ENCODE peak calls at places on chromosome 20, in five cellular contexts. A is IMR-90, J is adrenal gland, D is upper lobe of right lung, L is PC-3. P is an unnamed sample.

GRCh38 chr20:63567382-63568169 is 6.5 kb downstream of the HELZ2 start:
- DNase-seq in D (peak), L (no peak), J (no peak), A (no peak), P (no peak)

GRCh38 chr20:57004416-57004815 is 262.0 kb downstream of the BMP7 start:
- DNase-seq in J (no peak), A (no peak), D (no peak), L (no peak), P (no peak)

GRCh38 chr20:6241591-6241990 is 118.8 kb upstream of the FERMT1 start:
- DNase-seq in A (no peak), L (no peak), D (no peak), J (no peak), P (no peak)

GRCh38 chr20:52154575-52154974 is 37.0 kb downstream of the ZFP64 start:
- DNase-seq in D (no peak), J (no peak), L (no peak), A (no peak), P (no peak)

GRCh38 chr20:24638546-24639166 is 169.2 kb downstream of the SYNDIG1 start:
- DNase-seq in L (no peak), A (peak), D (no peak), J (no peak), P (no peak)

GRCh38 chr20:1330075-1330830 is 1.3 kb upstream of the SDCBP2 start:
- DNase-seq in L (peak), D (no peak), A (no peak), J (peak), P (no peak)

GRCh38 chr20:58963060-58963584 is 17.9 kb upstream of the NELFCD start:
- DNase-seq in A (no peak), L (no peak), J (no peak), D (no peak), P (no peak)

GRCh38 chr20:9040874-9041524 is 27.9 kb upstream of the PLCB4 start:
- DNase-seq in J (no peak), D (no peak), L (no peak), A (peak), P (no peak)

GRCh38 chr20:24702501-24703283 is 233.3 kb downstream of the SYNDIG1 start:
- DNase-seq in L (no peak), D (peak), J (no peak), A (no peak), P (no peak)

DNA sequence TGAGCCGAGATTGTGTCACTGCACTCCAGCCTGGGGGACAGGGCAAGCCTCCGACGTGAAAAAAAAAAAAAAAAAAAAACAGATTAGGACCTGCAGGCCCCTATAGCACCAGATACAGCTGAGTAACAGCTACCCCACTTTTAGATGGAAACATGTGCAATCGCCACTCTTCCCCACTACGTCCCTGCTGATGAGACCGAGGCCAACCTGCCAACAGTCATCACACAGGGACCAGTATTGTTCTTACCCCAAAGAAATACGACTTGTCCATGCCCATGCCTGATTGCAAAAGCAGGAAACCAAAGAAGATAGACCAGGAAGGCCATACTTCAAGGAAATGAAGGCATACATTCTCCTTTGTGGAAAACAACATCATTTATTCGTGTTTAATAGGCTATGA is 45.8 kb downstream of the ZMYND8 start:
- DNase-seq in A (no peak), L (no peak), D (no peak), J (no peak), P (no peak)
- H3K27ac ChIP-seq in A (no peak), L (no peak), D (peak), J (peak), P (no peak)

DNA sequence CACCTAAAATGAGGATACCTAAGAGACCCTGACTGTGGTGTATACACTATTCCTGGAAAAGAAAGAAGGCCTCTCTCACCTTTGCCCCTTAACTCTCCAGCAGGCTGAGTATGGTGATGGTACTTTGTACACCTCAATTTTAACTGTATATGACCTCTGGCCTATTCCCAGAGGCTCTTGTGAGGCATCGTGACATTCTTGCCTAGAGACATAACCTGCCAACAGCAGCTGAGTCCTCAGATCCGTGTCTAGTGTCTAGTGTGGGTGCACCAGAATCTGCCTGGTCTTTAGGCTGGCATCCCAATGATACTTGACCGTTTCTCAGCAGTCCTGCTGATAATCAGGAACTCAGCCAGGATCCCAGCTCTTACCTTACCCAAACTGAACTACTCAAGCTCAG is 20.0 kb downstream of the TP53INP2 start:
- DNase-seq in D (no peak), J (no peak), A (no peak), L (no peak), P (no peak)
- H3K27ac ChIP-seq in D (no peak), J (no peak), A (no peak), L (no peak), P (no peak)

DNA sequence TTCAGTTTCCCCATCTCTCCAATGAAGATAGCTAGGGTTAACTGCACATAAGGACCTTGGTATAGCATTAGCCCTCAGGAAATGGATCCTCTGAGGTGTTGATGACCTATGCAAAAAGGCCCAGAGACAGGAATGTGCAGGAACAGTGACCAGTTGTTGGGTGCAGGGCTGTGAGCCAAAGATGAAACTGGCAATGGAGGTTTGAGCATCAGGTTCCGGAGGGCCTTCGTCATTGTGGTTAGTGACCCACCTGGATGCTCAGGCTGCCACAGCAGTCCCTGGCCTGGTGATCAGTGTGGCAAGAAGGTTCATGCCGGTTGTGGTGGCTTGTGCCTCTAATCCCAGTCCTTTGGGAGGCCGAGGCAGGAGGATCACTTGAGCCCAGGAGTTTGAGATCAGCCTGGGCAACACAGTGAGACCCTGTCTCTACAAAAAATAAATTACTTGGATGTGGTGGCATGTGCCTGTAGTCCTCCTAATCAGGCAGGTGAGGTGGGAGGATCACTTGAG is 43.7 kb downstream of the TM9SF4 start:
- DNase-seq in A (no peak), J (no peak), L (no peak), D (peak), P (no peak)
- H3K27ac ChIP-seq in A (no peak), J (no peak), L (no peak), D (no peak), P (no peak)

GRCh38 chr20:46954490-46955038 is 59.9 kb downstream of the EYA2 start:
- DNase-seq in L (peak), A (peak), J (no peak), D (no peak), P (peak)

GRCh38 chr20:46951840-46952497 is 57.3 kb downstream of the EYA2 start:
- DNase-seq in L (peak), J (no peak), D (no peak), A (peak), P (peak)

GRCh38 chr20:46953596-46953995 is 59.0 kb downstream of the EYA2 start:
- DNase-seq in D (no peak), J (no peak), L (no peak), A (no peak), P (no peak)

GRCh38 chr20:46959081-46959692 is 64.5 kb downstream of the EYA2 start:
- DNase-seq in L (peak), J (no peak), D (no peak), A (peak), P (peak)

DNA sequence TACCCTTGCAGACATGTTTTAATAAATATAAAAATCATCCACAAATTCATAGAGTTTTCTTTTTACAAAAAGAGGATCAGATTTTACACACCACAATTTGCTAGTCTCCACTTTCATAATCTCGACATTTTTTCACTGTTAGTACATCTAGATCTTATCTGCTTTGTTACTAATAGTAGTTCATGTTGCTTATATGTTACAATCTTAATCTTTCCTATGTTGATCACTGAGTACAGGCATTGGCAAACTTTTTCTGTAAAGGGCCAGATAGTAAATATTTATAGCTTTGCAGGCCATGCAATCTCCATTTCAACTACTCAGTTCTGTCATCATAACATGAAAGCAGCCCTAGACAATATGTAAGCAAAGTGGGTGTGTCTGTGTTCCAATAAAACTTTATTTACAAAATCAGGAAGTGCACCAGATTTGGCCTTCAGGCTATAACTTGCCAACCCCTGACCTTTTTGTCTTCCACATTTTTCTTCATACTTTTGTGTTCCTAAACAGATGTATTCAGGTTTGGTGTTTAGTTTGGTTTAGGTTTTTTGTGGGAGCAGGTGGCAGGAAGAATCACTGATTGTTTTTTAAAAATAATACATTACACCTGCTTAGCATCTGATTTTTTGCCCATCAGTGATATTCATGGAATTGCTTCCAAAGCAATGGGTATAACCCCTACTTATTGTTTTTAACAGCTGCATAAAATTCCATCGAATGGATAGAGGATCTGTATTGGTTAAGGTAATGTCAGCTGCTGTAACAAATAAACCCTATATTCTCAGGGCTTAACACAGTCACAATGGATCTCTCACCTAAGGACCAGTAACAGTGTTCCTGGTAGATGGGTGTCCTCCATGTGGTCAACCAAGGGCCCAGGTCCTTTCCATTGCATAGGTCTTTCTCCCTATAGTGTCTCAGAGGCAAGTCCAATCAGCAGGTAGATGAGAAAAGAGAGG is 61.2 kb downstream of the EYA2 start:
- DNase-seq in J (no peak), D (no peak), L (peak), A (peak), P (peak)
- H3K27ac ChIP-seq in J (no peak), D (no peak), L (peak), A (peak), P (no peak)

GRCh38 chr20:36847710-36848040 is 28.3 kb upstream of the TLDC2 start:
- DNase-seq in D (no peak), J (no peak), A (peak), L (no peak), P (no peak)
- H3K27ac ChIP-seq in D (peak), J (peak), A (peak), L (no peak), P (no peak)

GRCh38 chr20:35826361-35826760 is 54.5 kb downstream of the PHF20 start:
- DNase-seq in J (no peak), A (no peak), D (no peak), L (no peak), P (no peak)
- H3K27ac ChIP-seq in J (no peak), A (no peak), D (no peak), L (no peak), P (no peak)